ENCODE peak calls at places on chromosomes 3 and 15, in eight cellular contexts. X is astrocyte of the spinal cord, U is mammary epithelial cell, W is epithelial cell of esophagus, Z is dorsolateral prefrontal cortex, G is H9, T is heart left ventricle, A is ovary. Q is an unnamed sample.

GRCh38 chr3:115074502-115074901 is 72.6 kb downstream of the ZBTB20 start:
- DNase-seq in T (no peak), X (peak), U (no peak), A (no peak), G (no peak), W (peak), Z (no peak), Q (no peak)

GRCh38 chr15:73237910-73238309 is 130.8 kb downstream of the HCN4 start:
- DNase-seq in U (no peak), Z (no peak), T (no peak), X (no peak), A (no peak), W (no peak), G (no peak), Q (no peak)

GRCh38 chr15:67474405-67475080 is 46.4 kb upstream of the C15orf61 start:
- DNase-seq in T (no peak), U (no peak), W (no peak), Z (no peak), X (no peak), A (no peak), G (no peak), Q (no peak)

GRCh38 chr3:312170-312569 is 115.6 kb downstream of the CHL1 start:
- DNase-seq in G (no peak), X (no peak), W (no peak), Z (no peak), A (no peak), T (no peak), U (no peak), Q (no peak)

GRCh38 chr3:44363591-44363990 is 25.0 kb downstream of the TCAIM start:
- DNase-seq in A (no peak), W (no peak), G (no peak), U (no peak), Z (no peak), T (no peak), X (no peak), Q (no peak)

GRCh38 chr3:64740232-64740631 is 52.4 kb upstream of the ADAMTS9 start:
- DNase-seq in Z (no peak), A (peak), T (no peak), W (peak), U (no peak), X (peak), G (no peak), Q (no peak)

GRCh38 chr3:15959434-15959811 is 161.6 kb upstream of the ANKRD28 start:
- DNase-seq in G (no peak), Z (no peak), A (no peak), W (no peak), U (no peak), X (peak), T (no peak), Q (no peak)

GRCh38 chr3:69236808-69237707 is 114.7 kb upstream of the LMOD3 start:
- DNase-seq in T (no peak), X (no peak), U (no peak), A (no peak), Z (no peak), W (no peak), G (no peak), Q (no peak)

GRCh38 chr3:192825191-192825590 is 92.5 kb downstream of the MB21D2 start:
- DNase-seq in U (no peak), T (no peak), W (no peak), X (no peak), Z (no peak), A (no peak), G (no peak), Q (no peak)

GRCh38 chr3:192827208-192827607 is 90.4 kb downstream of the MB21D2 start:
- DNase-seq in X (peak), U (peak), T (no peak), G (no peak), A (no peak), Z (no peak), W (no peak), Q (no peak)

GRCh38 chr3:192827863-192828594 is 89.6 kb downstream of the MB21D2 start:
- DNase-seq in A (no peak), T (no peak), X (no peak), U (no peak), W (no peak), G (no peak), Z (no peak), Q (no peak)

GRCh38 chr3:192824313-192824712 is 93.3 kb downstream of the MB21D2 start:
- DNase-seq in U (no peak), Z (no peak), T (no peak), W (no peak), A (no peak), G (no peak), X (no peak), Q (no peak)

DNA sequence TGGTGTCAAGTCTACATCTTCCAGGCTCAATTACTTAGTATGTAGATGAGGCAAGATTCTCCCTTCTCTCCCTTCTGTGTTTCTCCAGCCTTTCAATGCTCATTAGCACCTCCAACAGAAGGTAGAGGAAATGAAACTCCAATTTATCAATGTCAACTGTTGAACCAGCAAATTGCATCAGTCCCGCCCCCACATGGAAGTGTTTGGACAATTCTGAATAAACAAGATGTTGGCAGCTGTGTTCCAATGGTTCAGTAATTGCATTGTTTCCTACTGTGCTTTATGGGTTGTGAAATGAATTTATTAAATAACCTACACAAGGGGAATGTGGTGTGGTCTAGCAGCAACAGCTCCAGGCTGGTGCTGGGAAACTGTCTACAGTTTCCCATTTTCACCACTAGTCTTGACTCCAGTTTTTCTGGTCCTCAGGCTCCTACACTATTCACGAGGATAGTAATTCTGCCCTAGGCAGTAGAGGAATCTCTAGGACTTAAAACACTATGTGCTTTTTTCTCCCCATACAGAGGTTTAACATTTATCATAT is 91.9 kb downstream of the MB21D2 start:
- DNase-seq in T (no peak), G (no peak), W (peak), Z (no peak), U (peak), A (no peak), X (no peak), Q (no peak)
- TF ChIP-seq CTCF in T (peak), G (peak), W (peak), Z (no peak), U (peak), A (no peak), X (no peak), Q (no peak)

DNA sequence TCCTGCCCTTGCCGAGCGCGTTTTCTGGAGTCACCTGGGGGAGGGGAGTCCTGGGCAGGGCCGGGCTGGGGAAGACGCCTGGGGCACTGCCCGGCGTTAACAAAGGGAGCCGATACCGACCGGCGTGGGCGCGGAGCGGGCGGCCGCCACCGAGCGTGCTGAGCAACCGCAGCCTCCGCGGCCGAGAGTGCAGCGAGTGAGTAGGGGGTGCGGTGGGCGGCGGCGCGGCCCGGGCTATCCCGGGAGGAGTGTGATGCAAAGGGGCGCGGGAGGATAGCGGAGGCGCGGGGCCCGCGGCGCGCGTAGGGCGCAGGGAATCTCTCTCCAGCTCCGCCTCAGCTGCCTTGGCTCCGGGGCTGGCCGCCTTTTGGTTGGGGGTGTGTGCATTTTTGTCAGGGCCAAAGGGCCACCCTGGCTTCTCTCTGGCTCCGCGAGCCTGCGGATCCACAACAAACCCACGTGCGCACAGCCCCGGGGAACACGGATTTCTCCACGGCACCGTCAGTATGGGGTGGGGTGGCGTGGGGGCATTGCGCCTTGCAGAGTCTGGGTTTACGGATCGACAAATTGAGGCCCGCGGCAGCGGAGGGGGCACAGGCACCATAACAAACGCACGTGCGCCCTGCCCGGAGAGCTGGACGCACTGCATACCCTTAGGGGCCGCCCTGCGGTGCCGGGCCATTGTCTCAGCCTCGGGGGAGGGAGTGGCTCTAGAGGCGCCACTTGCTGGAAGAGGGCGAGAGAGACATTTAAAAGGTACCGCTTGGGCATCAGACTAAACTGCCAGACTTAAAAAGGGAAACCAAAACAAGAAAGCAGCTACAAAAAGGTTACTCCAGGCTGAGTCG is 537 bp downstream of the ST6GAL1 start:
- DNase-seq in T (peak), Z (no peak), W (peak), A (peak), X (peak), G (peak), U (peak), Q (peak)
- TF ChIP-seq CTCF in T (peak), Z (no peak), W (no peak), A (no peak), X (peak), G (peak), U (no peak), Q (no peak)

GRCh38 chr3:87895983-87896382 is 162.8 kb downstream of the CGGBP1 start:
- DNase-seq in T (no peak), G (no peak), U (no peak), A (no peak), W (no peak), X (no peak), Z (no peak), Q (no peak)

GRCh38 chr3:87898971-87899370 is 159.8 kb downstream of the CGGBP1 start:
- DNase-seq in A (no peak), T (no peak), G (no peak), W (no peak), U (no peak), Z (no peak), X (no peak), Q (no peak)

GRCh38 chr3:87901141-87901540 is 157.7 kb downstream of the CGGBP1 start:
- DNase-seq in Z (no peak), X (no peak), W (no peak), T (no peak), U (no peak), G (no peak), A (no peak), Q (no peak)

DNA sequence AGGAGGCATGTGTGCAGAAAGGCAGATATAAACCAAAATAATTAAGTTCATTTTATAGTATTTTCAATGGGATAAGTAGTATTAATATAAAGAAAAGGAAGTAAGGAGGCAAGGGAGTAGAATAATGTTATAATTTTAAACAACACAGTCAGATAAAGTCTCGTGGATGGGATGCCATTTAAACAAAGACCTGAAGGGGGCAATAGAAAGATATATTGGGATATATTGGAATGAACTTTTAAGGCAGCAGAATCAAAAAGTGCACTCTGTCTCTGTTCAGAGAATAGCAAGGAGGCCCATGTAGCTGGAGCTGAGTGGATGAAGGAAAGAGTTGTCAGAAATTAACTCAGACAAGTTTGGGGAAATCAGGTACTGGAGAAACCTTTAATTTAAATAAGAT is 158.7 kb downstream of the CGGBP1 start:
- DNase-seq in Z (no peak), U (no peak), X (no peak), W (no peak), G (no peak), T (no peak), A (no peak), Q (no peak)
- TF ChIP-seq CTCF in Z (peak), U (no peak), X (no peak), W (peak), G (peak), T (peak), A (no peak), Q (no peak)

DNA sequence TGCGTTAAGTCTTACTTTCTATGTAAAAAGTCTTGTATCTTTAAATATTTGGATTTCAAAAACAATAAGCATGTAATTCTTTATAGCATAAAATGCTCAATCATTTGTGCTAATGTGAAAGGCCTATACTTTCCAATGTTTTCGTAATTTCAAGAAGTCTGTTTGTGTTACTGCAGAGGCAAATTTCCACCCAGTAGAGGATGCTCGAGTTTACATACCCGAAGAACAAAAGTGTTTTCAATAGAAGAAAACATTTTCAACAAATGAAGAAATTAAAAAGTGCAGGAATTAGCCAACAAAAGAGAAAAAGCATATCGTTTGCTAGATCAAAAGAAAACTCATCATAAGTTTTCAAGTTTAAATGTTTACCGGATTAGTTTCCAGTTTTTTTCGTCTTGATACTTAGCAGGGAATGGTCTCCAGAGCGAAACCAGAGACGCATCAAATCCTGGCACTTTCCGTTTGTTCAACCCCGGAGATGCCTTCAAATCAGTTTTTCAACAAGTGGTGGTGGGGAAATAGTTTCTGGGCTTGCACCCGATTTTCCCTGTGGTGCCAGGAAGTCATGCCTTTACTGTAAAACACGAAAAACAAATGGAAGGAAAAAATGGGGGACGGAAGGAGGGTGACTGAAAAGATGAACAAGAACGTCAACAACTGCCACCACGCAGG is 1.0 kb downstream of the CGGBP1 start:
- DNase-seq in G (no peak), T (no peak), X (peak), A (no peak), Z (no peak), W (peak), U (peak), Q (no peak)
- TF ChIP-seq CTCF in G (no peak), T (peak), X (peak), A (no peak), Z (peak), W (no peak), U (no peak), Q (no peak)